ENCODE peak calls at places on chromosomes 2 and 18, in eight cellular contexts. S is HCT116, B is AG20443, A is GDM1, F is NCI-H2029 treated with DMSO at 0.1 percent for 48 hours, U is sigmoid colon, L is DMS153, K is AG08396. Q is an unnamed sample.

GRCh38 chr2:186129767-186130581 is 356.1 kb upstream of the ZC3H15 start:
- DNase-seq in L (peak), S (peak), U (no peak), B (no peak), A (no peak), F (peak), K (peak), Q (no peak)

GRCh38 chr18:76620326-76620813 is 125.3 kb upstream of the ZNF516 start:
- DNase-seq in K (peak), L (peak), S (peak), F (no peak), B (peak), A (no peak), U (peak), Q (peak)

GRCh38 chr2:190838492-190838910 is 42.1 kb upstream of the GLS start:
- DNase-seq in F (no peak), K (peak), U (no peak), S (no peak), A (no peak), B (peak), L (no peak), Q (no peak)

GRCh38 chr2:237449193-237449797 is 35.3 kb upstream of the COL6A3 start:
- DNase-seq in U (peak), S (no peak), L (no peak), B (no peak), K (peak), F (peak), A (peak), Q (no peak)

GRCh38 chr18:46253498-46253897 is 149.3 kb downstream of the HAUS1 start:
- DNase-seq in U (peak), K (no peak), L (no peak), F (no peak), B (peak), A (no peak), S (no peak), Q (no peak)

GRCh38 chr2:73101626-73102256 is 11.0 kb downstream of the RAB11FIP5 start:
- DNase-seq in S (no peak), U (no peak), F (no peak), K (no peak), L (no peak), B (peak), A (no peak), Q (peak)

GRCh38 chr2:36339819-36340218 is 15.8 kb upstream of the CRIM1 start:
- DNase-seq in L (no peak), S (no peak), B (peak), U (no peak), A (no peak), K (peak), F (no peak), Q (no peak)

GRCh38 chr2:44796771-44797170 is 144.7 kb upstream of the SIX3 start:
- DNase-seq in S (no peak), K (no peak), B (no peak), L (no peak), A (no peak), F (no peak), U (no peak), Q (no peak)

GRCh38 chr2:27752551-27753237 is 18.8 kb upstream of the MRPL33 start:
- DNase-seq in A (no peak), S (no peak), K (no peak), U (no peak), B (no peak), L (peak), F (peak), Q (no peak)

GRCh38 chr2:166230724-166231070 is 102.9 kb upstream of the SCN1A start:
- DNase-seq in F (no peak), S (no peak), U (no peak), K (no peak), A (no peak), L (no peak), B (no peak), Q (no peak)

GRCh38 chr2:96264656-96265348 is 995 bp downstream of the TMEM127 start:
- DNase-seq in A (no peak), L (no peak), B (peak), K (peak), F (no peak), S (no peak), U (peak), Q (no peak)

GRCh38 chr18:56306793-56307192 is 331.6 kb downstream of the TXNL1 start:
- DNase-seq in A (no peak), U (no peak), L (no peak), S (no peak), F (no peak), B (no peak), K (no peak), Q (no peak)

GRCh38 chr2:15638720-15639119 is 47.1 kb downstream of the DDX1 start:
- DNase-seq in L (no peak), F (no peak), S (no peak), B (peak), K (peak), U (no peak), A (no peak), Q (no peak)

GRCh38 chr2:98915751-98916358 is 20.2 kb downstream of the CRACDL start:
- DNase-seq in U (peak), S (no peak), F (no peak), A (no peak), K (no peak), L (no peak), B (no peak), Q (no peak)

GRCh38 chr18:10316778-10317177 is 137.7 kb upstream of the APCDD1 start:
- DNase-seq in K (no peak), S (no peak), L (no peak), B (no peak), F (no peak), U (no peak), A (no peak), Q (no peak)

GRCh38 chr2:128737546-128737826 is 418.8 kb upstream of the HS6ST1 start:
- DNase-seq in A (no peak), U (no peak), F (no peak), K (no peak), S (no peak), L (no peak), B (no peak), Q (no peak)

GRCh38 chr2:206480161-206480560 is 36.8 kb downstream of the ADAM23 start:
- DNase-seq in A (no peak), L (no peak), U (no peak), B (no peak), F (no peak), K (no peak), S (no peak), Q (no peak)

GRCh38 chr2:208252766-208253492 is 1.9 kb downstream of the IDH1 start:
- DNase-seq in U (no peak), K (no peak), L (no peak), F (no peak), S (no peak), A (no peak), B (no peak), Q (no peak)

GRCh38 chr2:152566034-152566727 is 151.1 kb downstream of the PRPF40A start:
- DNase-seq in L (no peak), F (no peak), U (no peak), A (no peak), K (no peak), S (no peak), B (no peak), Q (no peak)

GRCh38 chr2:207253946-207254345 is 88.2 kb upstream of the KLF7 start:
- DNase-seq in F (no peak), U (no peak), S (no peak), K (peak), L (no peak), A (no peak), B (peak), Q (no peak)

Q was measured in aorta.